ENCODE peak calls at places on chromosomes 13 and 19, in four cellular contexts. One of them, this sample, is unnamed.

GRCh38 chr19:41308450-41309224 is 1.3 kb upstream of the CCDC97 start:
- DNase-seq in mucosa of descending colon: peak
- DNase-seq in lower leg skin: peak
- DNase-seq in A549: peak
- DNase-seq in this sample: peak

GRCh38 chr19:5154129-5154798 is 185.4 kb downstream of the KDM4B start:
- DNase-seq in A549: peak
- DNase-seq in mucosa of descending colon: no peak
- DNase-seq in lower leg skin: peak
- DNase-seq in this sample: no peak

GRCh38 chr19:42313096-42313839 is at the start of gene TMEM145:
- DNase-seq in lower leg skin: no peak
- DNase-seq in A549: peak
- DNase-seq in mucosa of descending colon: no peak
- DNase-seq in this sample: peak

GRCh38 chr19:47661571-47661970 is 51.7 kb upstream of the EHD2 start:
- DNase-seq in A549: no peak
- DNase-seq in lower leg skin: no peak
- DNase-seq in mucosa of descending colon: peak
- DNase-seq in this sample: peak

GRCh38 chr19:7113233-7113632 is 43.7 kb downstream of the ZNF557 start:
- DNase-seq in lower leg skin: no peak
- DNase-seq in A549: no peak
- DNase-seq in mucosa of descending colon: no peak
- DNase-seq in this sample: no peak

GRCh38 chr19:41537789-41538188 is 38.2 kb upstream of the CEACAM21 start:
- DNase-seq in mucosa of descending colon: no peak
- DNase-seq in lower leg skin: no peak
- DNase-seq in A549: peak
- DNase-seq in this sample: peak

GRCh38 chr13:43942301-43942700 is 62.6 kb downstream of the LACC1 start:
- DNase-seq in mucosa of descending colon: no peak
- DNase-seq in lower leg skin: no peak
- DNase-seq in A549: no peak
- DNase-seq in this sample: no peak

GRCh38 chr19:5953680-5954213 is 24.2 kb downstream of the RANBP3 start:
- DNase-seq in lower leg skin: no peak
- DNase-seq in A549: no peak
- DNase-seq in mucosa of descending colon: peak
- DNase-seq in this sample: no peak

GRCh38 chr13:44379885-44380284 is 6.3 kb downstream of the SERP2 start:
- DNase-seq in A549: no peak
- DNase-seq in mucosa of descending colon: no peak
- DNase-seq in lower leg skin: no peak
- DNase-seq in this sample: no peak

GRCh38 chr19:44993926-44994537 is 7.2 kb upstream of the RELB start:
- DNase-seq in A549: no peak
- DNase-seq in mucosa of descending colon: no peak
- DNase-seq in lower leg skin: no peak
- DNase-seq in this sample: no peak

GRCh38 chr13:39895254-39895653 is 239.8 kb downstream of the COG6 start:
- DNase-seq in mucosa of descending colon: no peak
- DNase-seq in A549: no peak
- DNase-seq in lower leg skin: no peak
- DNase-seq in this sample: peak

GRCh38 chr13:106117035-106117434 is 418.4 kb downstream of the EFNB2 start:
- DNase-seq in mucosa of descending colon: no peak
- DNase-seq in lower leg skin: no peak
- DNase-seq in A549: no peak
- DNase-seq in this sample: no peak

GRCh38 chr19:7326105-7326877 is 22.4 kb upstream of the ARHGEF18 start:
- DNase-seq in A549: peak
- DNase-seq in mucosa of descending colon: no peak
- DNase-seq in lower leg skin: no peak
- DNase-seq in this sample: peak

GRCh38 chr13:114058051-114058867 is 74.2 kb downstream of the RASA3 start:
- DNase-seq in lower leg skin: no peak
- DNase-seq in A549: no peak
- DNase-seq in mucosa of descending colon: no peak
- DNase-seq in this sample: no peak

GRCh38 chr13:23160241-23161175 is 20.3 kb upstream of the SGCG start:
- DNase-seq in lower leg skin: no peak
- DNase-seq in A549: no peak
- DNase-seq in mucosa of descending colon: no peak
- DNase-seq in this sample: no peak

GRCh38 chr13:23159205-23159586 is 21.6 kb upstream of the SGCG start:
- DNase-seq in lower leg skin: no peak
- DNase-seq in mucosa of descending colon: no peak
- DNase-seq in A549: peak
- DNase-seq in this sample: peak

GRCh38 chr13:23161176-23161825 is 19.5 kb upstream of the SGCG start:
- DNase-seq in mucosa of descending colon: no peak
- DNase-seq in lower leg skin: no peak
- DNase-seq in A549: no peak
- DNase-seq in this sample: peak

DNA sequence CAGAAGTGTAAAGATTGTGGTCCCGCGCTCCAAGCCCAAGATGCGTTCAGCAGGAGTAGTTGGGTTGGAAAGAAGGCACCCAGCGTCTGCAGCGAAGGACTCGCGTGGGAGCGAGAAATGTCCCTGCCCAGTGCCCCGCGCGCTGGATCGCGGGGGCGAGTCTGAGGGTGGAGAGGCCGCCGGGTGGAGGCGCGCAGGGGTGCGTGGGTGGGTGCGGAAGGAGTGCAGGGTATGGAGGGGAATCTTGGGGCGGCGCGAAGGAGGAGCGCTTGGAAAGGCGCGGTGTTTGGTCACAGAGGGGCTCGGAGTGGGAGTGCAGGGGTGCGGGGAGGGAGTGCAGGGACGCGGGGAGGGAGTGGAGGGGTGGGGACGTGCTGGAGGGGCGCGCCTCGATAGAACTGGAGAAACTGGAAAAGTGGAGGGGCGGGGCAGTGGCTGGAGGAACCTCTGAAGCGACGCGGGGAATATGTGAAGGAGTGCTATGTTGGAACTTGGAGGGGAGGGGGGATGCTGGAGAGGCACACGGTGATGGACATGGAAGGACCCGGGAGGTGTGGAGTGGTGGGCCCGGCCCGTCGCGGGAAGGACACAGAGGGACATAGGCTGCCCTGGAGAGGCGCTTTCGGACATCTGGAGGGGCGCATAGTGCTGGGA is 21.1 kb upstream of the SGCG start:
- DNase-seq in A549: no peak
- DNase-seq in mucosa of descending colon: no peak
- DNase-seq in lower leg skin: no peak
- DNase-seq in this sample: no peak
- H3K4me3 ChIP-seq in A549: peak
- H3K4me3 ChIP-seq in mucosa of descending colon: no peak
- H3K4me3 ChIP-seq in lower leg skin: peak
- H3K4me3 ChIP-seq in this sample: no peak

DNA sequence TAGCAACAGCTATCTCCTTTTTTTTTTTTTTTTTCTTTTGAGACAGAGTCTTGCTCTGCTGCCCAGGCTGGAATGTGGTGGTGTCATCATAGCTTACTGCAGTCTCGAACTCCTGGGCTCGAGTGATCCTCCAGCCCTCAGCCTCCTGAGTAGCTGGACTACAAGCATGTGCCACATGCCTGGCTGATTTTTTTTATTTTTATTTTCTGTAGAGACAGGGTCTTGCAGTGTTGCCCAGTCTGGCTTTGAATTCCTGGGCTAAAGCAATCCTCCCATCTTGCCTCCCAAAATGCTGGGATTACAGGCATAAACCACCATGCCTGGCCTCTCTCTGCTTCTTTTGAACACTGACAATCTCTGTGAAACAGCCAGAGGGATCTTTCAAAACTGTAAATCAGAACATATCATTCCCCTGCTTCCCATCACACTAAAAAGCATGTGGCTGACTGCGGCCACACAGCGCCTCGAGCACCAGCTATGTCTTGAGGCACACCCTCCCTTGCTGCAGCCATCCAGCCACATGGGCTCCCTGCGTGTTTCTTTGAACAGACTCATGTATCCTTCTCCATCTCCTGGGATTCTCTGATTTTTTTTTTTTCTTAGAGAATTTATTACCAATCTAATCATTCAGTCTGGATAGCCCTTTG is 110.6 kb downstream of the SIPA1L3 start:
- DNase-seq in A549: no peak
- DNase-seq in mucosa of descending colon: no peak
- DNase-seq in lower leg skin: no peak
- DNase-seq in this sample: no peak
- TF ChIP-seq CTCF in A549: no peak
- TF ChIP-seq CTCF in mucosa of descending colon: no peak
- TF ChIP-seq CTCF in lower leg skin: no peak
- TF ChIP-seq CTCF in this sample: no peak

DNA sequence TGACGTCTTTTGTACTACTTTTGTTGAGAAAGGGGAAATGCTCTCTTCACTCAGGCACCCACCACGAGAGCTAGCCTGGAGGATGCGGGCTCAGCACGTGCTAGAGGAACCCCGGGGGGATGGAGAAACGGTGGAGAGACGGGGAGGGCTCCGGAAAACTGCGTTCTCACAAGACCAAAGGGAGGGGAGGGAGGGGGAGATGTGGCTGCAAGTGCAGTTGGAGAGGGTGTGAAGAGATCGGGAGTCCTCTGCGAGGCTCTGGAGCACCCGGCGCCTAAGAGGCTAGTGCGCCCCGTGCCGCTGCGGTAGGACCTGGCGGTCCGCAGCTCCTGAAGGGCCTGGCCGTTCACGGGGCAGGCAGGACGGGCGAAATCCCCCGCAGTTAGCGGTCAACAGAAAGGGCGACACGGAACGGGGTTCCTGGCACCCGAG is 43.4 kb upstream of the XPO4 start:
- DNase-seq in A549: no peak
- DNase-seq in lower leg skin: no peak
- DNase-seq in mucosa of descending colon: no peak
- DNase-seq in this sample: no peak
- H3K4me3 ChIP-seq in A549: no peak
- H3K4me3 ChIP-seq in lower leg skin: no peak
- H3K4me3 ChIP-seq in mucosa of descending colon: no peak
- H3K4me3 ChIP-seq in this sample: no peak

GRCh38 chr19:32068805-32069204 is 276.6 kb upstream of the ZNF507 start:
- DNase-seq in A549: no peak
- DNase-seq in lower leg skin: no peak
- DNase-seq in mucosa of descending colon: no peak
- DNase-seq in this sample: no peak

GRCh38 chr19:32066056-32066455 is 279.4 kb upstream of the ZNF507 start:
- DNase-seq in mucosa of descending colon: no peak
- DNase-seq in lower leg skin: no peak
- DNase-seq in A549: no peak
- DNase-seq in this sample: no peak

GRCh38 chr19:32067686-32068085 is 277.7 kb upstream of the ZNF507 start:
- DNase-seq in mucosa of descending colon: no peak
- DNase-seq in A549: peak
- DNase-seq in lower leg skin: no peak
- DNase-seq in this sample: no peak

DNA sequence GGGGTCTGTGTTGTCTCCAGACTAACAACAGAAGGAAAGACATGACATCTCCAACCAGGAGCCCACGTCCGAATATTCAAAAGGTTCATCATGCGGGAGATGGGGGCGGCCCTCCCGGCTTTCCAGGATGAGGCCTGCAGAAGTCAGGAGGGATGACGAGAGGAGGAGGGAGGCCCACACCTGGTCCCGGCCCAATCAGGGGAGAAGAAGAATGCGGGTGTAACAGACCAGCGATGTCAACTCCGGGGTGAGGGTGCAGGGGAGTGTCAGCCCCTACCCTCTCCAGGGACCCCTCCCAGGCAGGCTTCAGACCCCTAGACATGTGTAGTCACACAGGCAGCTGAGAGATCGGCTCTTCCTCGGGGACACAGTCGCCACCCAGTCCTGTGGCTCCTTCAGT is 275.3 kb upstream of the ZNF507 start:
- DNase-seq in lower leg skin: no peak
- DNase-seq in mucosa of descending colon: no peak
- DNase-seq in A549: no peak
- DNase-seq in this sample: no peak
- TF ChIP-seq CTCF in lower leg skin: no peak
- TF ChIP-seq CTCF in mucosa of descending colon: no peak
- TF ChIP-seq CTCF in A549: no peak
- TF ChIP-seq CTCF in this sample: no peak

GRCh38 chr19:17510220-17510993 is 1.0 kb upstream of the PGLS start:
- DNase-seq in lower leg skin: no peak
- DNase-seq in A549: no peak
- DNase-seq in mucosa of descending colon: no peak
- DNase-seq in this sample: peak

GRCh38 chr19:17515408-17516149 is 4.1 kb downstream of the PGLS start:
- DNase-seq in A549: no peak
- DNase-seq in lower leg skin: no peak
- DNase-seq in mucosa of descending colon: no peak
- DNase-seq in this sample: no peak

GRCh38 chr19:17511724-17512573 is 500 bp downstream of the PGLS start:
- DNase-seq in mucosa of descending colon: peak
- DNase-seq in A549: peak
- DNase-seq in lower leg skin: peak
- DNase-seq in this sample: peak

GRCh38 chr19:17513801-17514200 is 2.4 kb downstream of the PGLS start:
- DNase-seq in lower leg skin: no peak
- DNase-seq in A549: no peak
- DNase-seq in mucosa of descending colon: no peak
- DNase-seq in this sample: no peak

DNA sequence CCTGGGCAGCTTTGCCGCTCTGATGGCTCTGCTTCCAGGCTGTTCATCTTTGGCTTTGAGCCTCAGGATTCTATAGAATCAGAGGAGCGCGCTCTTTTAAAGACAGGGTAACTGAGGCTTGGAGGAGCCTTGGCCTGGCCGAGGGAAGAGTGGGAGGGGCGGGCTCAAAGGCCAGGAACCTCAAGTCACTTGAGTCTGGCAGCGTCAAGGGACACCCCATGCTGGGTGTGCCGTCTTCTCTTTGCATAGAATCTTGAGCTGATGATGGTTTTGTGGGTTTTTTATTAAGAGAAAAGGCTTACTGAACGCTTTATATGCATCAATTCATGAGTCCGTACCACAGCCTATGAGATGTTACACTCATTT is 1.1 kb downstream of the PGLS start:
- DNase-seq in mucosa of descending colon: no peak
- DNase-seq in lower leg skin: no peak
- DNase-seq in A549: no peak
- DNase-seq in this sample: no peak
- H3K4me3 ChIP-seq in mucosa of descending colon: peak
- H3K4me3 ChIP-seq in lower leg skin: peak
- H3K4me3 ChIP-seq in A549: peak
- H3K4me3 ChIP-seq in this sample: peak

DNA sequence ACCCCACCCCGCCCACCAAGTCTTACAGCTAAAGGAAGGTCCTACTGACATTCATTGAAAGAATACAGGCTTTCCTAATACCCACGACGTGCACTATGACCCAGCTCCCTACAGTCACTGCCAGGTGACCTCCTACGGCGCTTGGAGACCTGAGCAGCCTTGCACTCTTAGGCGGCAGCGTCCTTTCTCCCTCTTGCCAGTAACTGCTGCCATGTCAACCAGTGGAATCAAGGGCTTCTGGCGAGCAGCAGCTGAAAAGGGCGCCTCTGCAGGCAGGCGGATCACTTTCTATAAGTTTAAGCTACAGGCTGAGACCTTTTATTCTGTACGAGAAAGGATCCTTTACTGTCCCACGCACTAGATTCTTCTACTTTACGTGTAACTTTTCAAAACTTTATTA is 2.0 kb downstream of the KCTD12 start:
- DNase-seq in A549: no peak
- DNase-seq in mucosa of descending colon: peak
- DNase-seq in lower leg skin: no peak
- DNase-seq in this sample: peak
- TF ChIP-seq CTCF in A549: no peak
- TF ChIP-seq CTCF in mucosa of descending colon: peak
- TF ChIP-seq CTCF in lower leg skin: no peak
- TF ChIP-seq CTCF in this sample: peak

This sample was measured in fibroblast of the aortic adventitia.